ENCODE peak calls at places on chromosomes 13 and 19, in four cellular contexts. One of them, this sample, is unnamed.

GRCh38 chr13:26695891-26696311 is 64.7 kb downstream of the GPR12 start:
- DNase-seq in K562: no peak
- DNase-seq in dorsolateral prefrontal cortex: no peak
- DNase-seq in astrocyte: no peak
- DNase-seq in this sample: no peak

GRCh38 chr13:112702341-112702982 is 12.6 kb downstream of the ATP11A start:
- DNase-seq in K562: no peak
- DNase-seq in astrocyte: no peak
- DNase-seq in dorsolateral prefrontal cortex: peak; percentile 25
- DNase-seq in this sample: no peak

GRCh38 chr13:32829676-32830091 is 186.5 kb upstream of the KL start:
- DNase-seq in dorsolateral prefrontal cortex: no peak
- DNase-seq in astrocyte: peak; percentile 71
- DNase-seq in K562: no peak
- DNase-seq in this sample: no peak

GRCh38 chr13:92136449-92137180 is 738.2 kb downstream of the GPC5 start:
- DNase-seq in astrocyte: peak; percentile 47
- DNase-seq in K562: no peak
- DNase-seq in dorsolateral prefrontal cortex: no peak
- DNase-seq in this sample: no peak

GRCh38 chr19:55618426-55618825 is 5.9 kb downstream of the ZNF784 start:
- DNase-seq in astrocyte: no peak
- DNase-seq in dorsolateral prefrontal cortex: no peak
- DNase-seq in K562: no peak
- DNase-seq in this sample: no peak

GRCh38 chr19:3359850-3360493 is 6.4 kb upstream of the NFIC start:
- DNase-seq in K562: peak; percentile 63
- DNase-seq in astrocyte: no peak
- DNase-seq in dorsolateral prefrontal cortex: no peak
- DNase-seq in this sample: no peak

GRCh38 chr13:52846567-52847321 is 1.7 kb downstream of the PCDH8 start:
- DNase-seq in K562: no peak
- DNase-seq in dorsolateral prefrontal cortex: peak; percentile 66
- DNase-seq in astrocyte: peak; percentile 10
- DNase-seq in this sample: peak; percentile 67

GRCh38 chr13:50911051-50911690 is 1.6 kb downstream of the RNASEH2B start:
- DNase-seq in dorsolateral prefrontal cortex: no peak
- DNase-seq in astrocyte: no peak
- DNase-seq in K562: peak; percentile 44
- DNase-seq in this sample: no peak

GRCh38 chr13:41402695-41403511 is 54.4 kb upstream of the RGCC start:
- DNase-seq in astrocyte: no peak
- DNase-seq in dorsolateral prefrontal cortex: no peak
- DNase-seq in K562: peak; percentile 15
- DNase-seq in this sample: no peak

GRCh38 chr13:27139565-27139964 is 32.0 kb downstream of the USP12 start:
- DNase-seq in astrocyte: no peak
- DNase-seq in K562: no peak
- DNase-seq in dorsolateral prefrontal cortex: no peak
- DNase-seq in this sample: no peak

GRCh38 chr19:6761053-6761676 is 6.1 kb downstream of the SH2D3A start:
- DNase-seq in K562: peak; percentile 86
- DNase-seq in dorsolateral prefrontal cortex: no peak
- DNase-seq in astrocyte: no peak
- DNase-seq in this sample: no peak

GRCh38 chr13:75760182-75760981 is 124.3 kb downstream of the LMO7 start:
- DNase-seq in dorsolateral prefrontal cortex: no peak
- DNase-seq in astrocyte: peak; percentile 26
- DNase-seq in K562: no peak
- DNase-seq in this sample: peak; percentile 37

GRCh38 chr13:20137875-20138274 is 23.0 kb downstream of the GJA3 start:
- DNase-seq in K562: no peak
- DNase-seq in dorsolateral prefrontal cortex: no peak
- DNase-seq in astrocyte: no peak
- DNase-seq in this sample: no peak

GRCh38 chr13:20134732-20135131 is 26.1 kb downstream of the GJA3 start:
- DNase-seq in K562: no peak
- DNase-seq in dorsolateral prefrontal cortex: no peak
- DNase-seq in astrocyte: no peak
- DNase-seq in this sample: no peak

GRCh38 chr13:20141238-20142018 is 19.4 kb downstream of the GJA3 start:
- DNase-seq in K562: no peak
- DNase-seq in dorsolateral prefrontal cortex: no peak
- DNase-seq in astrocyte: no peak
- DNase-seq in this sample: peak; percentile 74

GRCh38 chr13:20140487-20140886 is 20.4 kb downstream of the GJA3 start:
- DNase-seq in dorsolateral prefrontal cortex: no peak
- DNase-seq in astrocyte: no peak
- DNase-seq in K562: no peak
- DNase-seq in this sample: no peak

DNA sequence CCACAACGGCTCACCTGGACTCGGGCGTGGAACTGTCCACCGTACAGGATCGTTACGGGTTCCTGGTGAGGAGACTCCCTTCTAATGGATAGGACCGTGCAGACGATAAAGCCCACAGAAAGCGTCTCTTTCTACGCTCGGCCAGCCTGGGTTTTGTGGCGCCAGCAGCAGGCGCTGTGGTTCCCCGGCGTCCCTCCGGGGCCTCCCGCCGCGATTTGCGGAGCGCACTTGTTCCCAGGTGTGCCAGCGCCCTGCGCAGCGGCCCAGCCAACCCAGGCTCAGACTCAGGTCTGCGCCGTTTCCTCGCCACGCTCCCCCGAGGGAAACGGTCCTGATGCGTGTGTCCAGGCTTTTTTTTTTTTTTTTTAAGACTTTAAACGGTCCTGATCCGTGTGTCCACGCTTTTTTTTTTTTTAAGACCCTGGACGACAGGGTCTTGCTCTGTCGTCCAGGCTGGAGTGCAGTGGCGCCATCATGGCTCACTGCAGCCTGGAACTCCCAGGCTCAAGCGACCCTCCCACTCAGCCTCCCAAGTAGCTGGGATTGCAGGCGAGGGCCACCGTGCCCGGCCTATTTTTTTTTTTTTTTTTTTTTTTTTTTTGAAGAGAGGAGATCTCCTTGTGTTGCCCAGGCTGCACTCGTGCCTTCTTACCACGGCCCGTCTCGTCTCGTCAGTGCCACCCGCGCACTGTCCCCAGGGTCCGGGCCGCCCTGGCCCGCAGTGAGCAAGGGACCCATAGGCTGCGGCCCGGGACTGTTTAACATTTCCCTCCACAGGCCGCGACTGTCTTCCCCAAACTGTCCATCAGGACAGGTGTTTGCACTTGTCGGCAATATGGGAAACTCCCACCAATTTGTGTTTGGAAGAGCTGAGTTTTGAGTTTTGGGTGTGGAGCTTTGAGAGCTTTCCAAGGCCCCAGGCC is 23.8 kb downstream of the GJA3 start:
- DNase-seq in K562: peak; percentile 54
- DNase-seq in dorsolateral prefrontal cortex: no peak
- DNase-seq in astrocyte: no peak
- DNase-seq in this sample: no peak
- TF ChIP-seq CTCF in K562: peak; percentile 65
- TF ChIP-seq CTCF in dorsolateral prefrontal cortex: peak; percentile 19
- TF ChIP-seq CTCF in astrocyte: peak; percentile 12
- TF ChIP-seq CTCF in this sample: peak; percentile 17

GRCh38 chr19:53503126-53503525 is 34.8 kb upstream of the ZNF331 start:
- DNase-seq in K562: no peak
- DNase-seq in astrocyte: no peak
- DNase-seq in dorsolateral prefrontal cortex: no peak
- DNase-seq in this sample: no peak

GRCh38 chr19:53507523-53508442 is 30.2 kb upstream of the ZNF331 start:
- DNase-seq in K562: no peak
- DNase-seq in dorsolateral prefrontal cortex: no peak
- DNase-seq in astrocyte: no peak
- DNase-seq in this sample: no peak

GRCh38 chr19:53506728-53507127 is 31.2 kb upstream of the ZNF331 start:
- DNase-seq in dorsolateral prefrontal cortex: no peak
- DNase-seq in K562: no peak
- DNase-seq in astrocyte: no peak
- DNase-seq in this sample: no peak

GRCh38 chr19:53509443-53509842 is 28.5 kb upstream of the ZNF331 start:
- DNase-seq in astrocyte: no peak
- DNase-seq in K562: no peak
- DNase-seq in dorsolateral prefrontal cortex: no peak
- DNase-seq in this sample: no peak

DNA sequence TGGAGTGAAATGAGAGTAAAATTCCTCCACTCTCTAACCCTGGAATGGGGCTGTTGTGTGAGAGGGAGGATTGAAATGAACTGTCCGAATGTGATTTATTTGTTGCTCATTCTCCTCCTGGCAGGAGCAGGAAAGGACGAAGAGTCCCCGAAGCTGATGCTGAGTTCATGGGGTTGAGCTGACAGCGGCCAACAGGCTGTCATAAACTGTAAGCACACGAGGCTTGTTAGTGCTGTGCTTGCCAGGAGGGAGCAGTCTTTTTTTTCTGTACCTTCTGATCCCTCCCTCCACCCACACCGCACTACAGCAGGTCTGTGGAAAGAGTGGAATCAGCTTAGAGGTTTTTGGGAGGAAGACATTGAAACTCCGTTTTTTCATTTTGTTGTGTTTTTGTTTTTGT is 33.0 kb upstream of the ZNF331 start:
- DNase-seq in K562: no peak
- DNase-seq in astrocyte: no peak
- DNase-seq in dorsolateral prefrontal cortex: no peak
- DNase-seq in this sample: no peak
- H3K4me3 ChIP-seq in K562: no peak overlapping the region
- H3K4me3 ChIP-seq in astrocyte: no peak overlapping the region
- H3K4me3 ChIP-seq in dorsolateral prefrontal cortex: peak overlapping the region; percentile 49
- H3K4me3 ChIP-seq in this sample: peak overlapping the region; percentile 39

GRCh38 chr19:29664753-29665214 is 477 bp upstream of the PLEKHF1 start:
- DNase-seq in K562: no peak
- DNase-seq in dorsolateral prefrontal cortex: no peak
- DNase-seq in astrocyte: no peak
- DNase-seq in this sample: no peak
- TF ChIP-seq CTCF in K562: no peak
- TF ChIP-seq CTCF in dorsolateral prefrontal cortex: peak; percentile 66
- TF ChIP-seq CTCF in astrocyte: no peak
- TF ChIP-seq CTCF in this sample: peak; percentile 31

GRCh38 chr13:109088101-109088500 is 458.7 kb downstream of the MYO16 start:
- DNase-seq in astrocyte: no peak
- DNase-seq in dorsolateral prefrontal cortex: no peak
- DNase-seq in K562: no peak
- DNase-seq in this sample: no peak
- H3K4me3 ChIP-seq in astrocyte: no peak overlapping the region
- H3K4me3 ChIP-seq in dorsolateral prefrontal cortex: no peak overlapping the region
- H3K4me3 ChIP-seq in K562: no peak overlapping the region
- H3K4me3 ChIP-seq in this sample: no peak overlapping the region